ENCODE peak calls at places on chromosome 2, in eight cellular contexts. U is NCI-H774; H is naive thymus-derived CD8-positive, alpha-beta T cell; D is HTR-8/SVneo; V is NCI-H187 treated with DMSO at 0.1 percent for 48 hours; X is amniotic epithelial cell; K is activated CD4-positive, CD25-positive, alpha-beta regulatory T cell; T is hepatic stellate cell. I is an unnamed sample.

GRCh38 chr2:26770986-26771586 is 7.0 kb downstream of the SLC35F6 start:
- DNase-seq in U (no peak), H (no peak), D (no peak), V (no peak), X (peak), K (no peak), T (no peak), I (no peak)

GRCh38 chr2:205957452-205958154 is 128.4 kb downstream of the INO80D start:
- DNase-seq in U (no peak), H (no peak), D (no peak), V (no peak), X (no peak), K (no peak), T (no peak), I (no peak)

GRCh38 chr2:126988482-126988881 is 89.8 kb downstream of the TEX51 start:
- DNase-seq in U (no peak), H (no peak), D (no peak), V (no peak), X (no peak), K (no peak), T (no peak), I (no peak)

GRCh38 chr2:236176417-236176816 is 8.2 kb upstream of the GBX2 start:
- DNase-seq in U (no peak), H (no peak), D (peak), V (no peak), X (no peak), K (no peak), T (no peak), I (no peak)

GRCh38 chr2:148023861-148024260 is 3.0 kb downstream of the MBD5 start:
- DNase-seq in U (no peak), H (no peak), D (no peak), V (no peak), X (no peak), K (no peak), T (no peak), I (no peak)

GRCh38 chr2:75064691-75065396 is 106.4 kb downstream of the POLE4 start:
- DNase-seq in U (peak), H (no peak), D (peak), V (no peak), X (peak), K (no peak), T (peak), I (no peak)

GRCh38 chr2:75561566-75562512 is 1.1 kb upstream of the EVA1A start:
- DNase-seq in U (no peak), H (no peak), D (no peak), V (no peak), X (no peak), K (no peak), T (no peak), I (no peak)

GRCh38 chr2:50546790-50547189 is 485.1 kb downstream of the NRXN1 start:
- DNase-seq in U (no peak), H (no peak), D (no peak), V (peak), X (peak), K (no peak), T (no peak), I (peak)

GRCh38 chr2:189412330-189412953 is 28.8 kb upstream of the WDR75 start:
- DNase-seq in U (peak), H (peak), D (peak), V (peak), X (peak), K (peak), T (no peak), I (no peak)

GRCh38 chr2:240392084-240392947 is 43.1 kb upstream of the GPC1 start:
- DNase-seq in U (no peak), H (no peak), D (no peak), V (no peak), X (no peak), K (no peak), T (no peak), I (no peak)

GRCh38 chr2:96877513-96878159 is 7.8 kb upstream of the SEMA4C start:
- DNase-seq in U (no peak), H (no peak), D (no peak), V (no peak), X (no peak), K (no peak), T (no peak), I (no peak)